ENCODE peak calls at places on chromosomes 12 and 14, in nine cellular contexts. M is NCI-H524 treated with DMSO at 0.1 percent for 48 hours; S is activated CD8-positive, alpha-beta T cell treated with anti-CD3 and anti-CD28 coated beads, Interleukin-2, amount 10 ng/mL, durations not matched to agents 7 days and 5 days; X is B cell; H is astrocyte of the spinal cord; O is NCI-H1105 treated with DMSO at 0.1 percent for 48 hours; B is activated CD8-positive, alpha-beta memory T cell treated with anti-CD3 and anti-CD28 coated beads for 48 hours; L is naive thymus-derived CD8-positive, alpha-beta T cell; D is RCC 7860. A is an unnamed sample.

GRCh38 chr14:37048666-37049071 is 123.7 kb downstream of the SLC25A21 start:
- DNase-seq in M (no peak), S (no peak), X (no peak), H (peak), O (no peak), B (no peak), L (no peak), D (peak), A (no peak)

GRCh38 chr12:47079894-47080724 is at the start of gene AMIGO2:
- DNase-seq in M (peak), S (peak), X (peak), H (peak), O (no peak), B (peak), L (peak), D (peak), A (peak)

GRCh38 chr12:4997939-4998338 is 45.7 kb upstream of the KCNA5 start:
- DNase-seq in M (no peak), S (no peak), X (no peak), H (peak), O (no peak), B (no peak), L (no peak), D (peak), A (no peak)

GRCh38 chr14:72638021-72638420 is 255.9 kb downstream of the DPF3 start:
- DNase-seq in M (no peak), S (no peak), X (no peak), H (peak), O (no peak), B (no peak), L (no peak), D (peak), A (no peak)

GRCh38 chr12:108232565-108232964 is 103.5 kb downstream of the WSCD2 start:
- DNase-seq in M (no peak), S (no peak), X (no peak), H (no peak), O (peak), B (no peak), L (no peak), D (no peak), A (peak)

GRCh38 chr12:2640709-2641108 is 154.1 kb upstream of the FKBP4 start:
- DNase-seq in M (no peak), S (no peak), X (no peak), H (peak), O (no peak), B (no peak), L (no peak), D (peak), A (no peak)

GRCh38 chr12:122137229-122137628 is 36.8 kb downstream of the IL31 start:
- DNase-seq in M (no peak), S (no peak), X (no peak), H (no peak), O (no peak), B (no peak), L (no peak), D (no peak), A (no peak)

GRCh38 chr14:59103396-59103795 is 85.1 kb upstream of the DAAM1 start:
- DNase-seq in M (no peak), S (no peak), X (no peak), H (peak), O (no peak), B (no peak), L (no peak), D (no peak), A (no peak)

A was measured in HT-29.